ENCODE peak calls at places on chromosomes 1 and 21, in nine cellular contexts. D is mesendoderm; A is CD4-positive, alpha-beta memory T cell; G is foreskin keratinocyte; V is Peyer's patch; L is CD8-positive, alpha-beta memory T cell; R is H9; H is brain microvascular endothelial cell; J is uterus. F is an unnamed sample.

GRCh38 chr1:234708700-234709395 is 98.9 kb upstream of the IRF2BP2 start:
- DNase-seq in D (peak), A (no peak), G (peak), V (no peak), L (no peak), R (no peak), H (no peak), J (no peak), F (no peak)

GRCh38 chr1:186812560-186812959 is 16.2 kb upstream of the PLA2G4A start:
- DNase-seq in D (no peak), A (no peak), G (no peak), V (no peak), L (no peak), R (no peak), H (peak), J (no peak), F (no peak)

GRCh38 chr1:226832613-226833012 is 37.8 kb upstream of the PSEN2 start:
- DNase-seq in D (no peak), A (no peak), G (no peak), V (no peak), L (no peak), R (peak), H (no peak), J (no peak), F (no peak)

GRCh38 chr1:37471345-37472231 is 2.8 kb upstream of the ZC3H12A start:
- DNase-seq in D (peak), A (no peak), G (peak), V (no peak), L (no peak), R (peak), H (peak), J (peak), F (peak)

GRCh38 chr1:198056255-198056654 is 100.5 kb upstream of the NEK7 start:
- DNase-seq in D (peak), A (peak), G (no peak), V (no peak), L (no peak), R (peak), H (no peak), J (no peak), F (no peak)

GRCh38 chr21:41536076-41536826 is 28.3 kb upstream of the TMPRSS2 start:
- DNase-seq in D (no peak), A (no peak), G (no peak), V (no peak), L (no peak), R (no peak), H (no peak), J (no peak), F (no peak)

GRCh38 chr1:64536217-64536835 is 66.4 kb downstream of the CACHD1 start:
- DNase-seq in D (no peak), A (no peak), G (no peak), V (no peak), L (no peak), R (no peak), H (no peak), J (no peak), F (no peak)

GRCh38 chr1:113732802-113733201 is 26.5 kb downstream of the PHTF1 start:
- DNase-seq in D (no peak), A (no peak), G (no peak), V (no peak), L (no peak), R (no peak), H (no peak), J (no peak), F (no peak)

GRCh38 chr1:231776006-231776707 is 149.6 kb downstream of the DISC1 start:
- DNase-seq in D (peak), A (no peak), G (no peak), V (no peak), L (no peak), R (no peak), H (peak), J (no peak), F (no peak)

GRCh38 chr21:39006653-39007417 is 176.4 kb downstream of the PSMG1 start:
- DNase-seq in D (no peak), A (no peak), G (no peak), V (no peak), L (no peak), R (no peak), H (no peak), J (peak), F (peak)

GRCh38 chr1:1298861-1299685 is 8.7 kb downstream of the ACAP3 start:
- DNase-seq in D (peak), A (no peak), G (no peak), V (no peak), L (no peak), R (peak), H (no peak), J (no peak), F (no peak)

GRCh38 chr1:182845894-182846293 is 6.7 kb downstream of the DHX9 start:
- DNase-seq in D (peak), A (no peak), G (no peak), V (no peak), L (no peak), R (no peak), H (no peak), J (no peak), F (no peak)

DNA sequence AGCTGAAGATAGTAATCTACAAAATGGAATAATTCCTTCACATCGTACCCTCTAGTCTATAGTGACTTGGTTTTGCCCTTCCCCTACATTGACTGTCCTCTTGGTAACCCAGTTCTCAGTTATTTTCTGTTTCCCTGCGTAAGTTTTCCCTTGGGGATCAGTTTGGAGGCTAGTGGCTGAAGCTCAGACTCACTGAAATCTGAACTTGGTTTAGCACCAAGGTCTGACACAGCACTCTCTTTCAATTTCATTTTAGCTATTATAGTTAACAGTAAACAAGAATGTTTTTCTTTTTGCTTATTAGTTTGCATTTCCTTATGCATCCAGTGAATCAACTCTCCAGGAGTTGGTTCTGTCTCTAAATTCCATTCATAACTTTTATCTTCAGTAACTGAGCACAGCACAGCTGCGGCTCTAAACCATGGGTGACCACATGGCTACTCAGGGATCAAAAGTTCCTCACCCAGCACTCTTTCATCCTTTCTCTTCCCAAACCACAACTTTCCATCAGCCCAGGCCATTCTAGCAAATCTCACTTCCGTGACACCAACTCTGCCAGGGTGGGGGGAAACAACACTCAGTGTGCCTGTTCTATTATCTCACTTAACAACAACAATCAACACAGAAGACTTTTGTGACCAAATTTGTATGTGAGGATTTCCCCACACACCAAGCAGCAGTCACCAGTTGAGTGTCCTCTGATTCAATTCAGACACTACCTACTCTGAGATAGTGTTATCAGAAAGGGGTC is 17.6 kb upstream of the IFI6 start:
- DNase-seq in D (no peak), A (no peak), G (no peak), V (no peak), L (no peak), R (no peak), H (peak), J (no peak), F (no peak)
- H3K27ac ChIP-seq in D (no peak), A (no peak), G (no peak), V (no peak), L (no peak), R (no peak), H (no peak), J (peak), F (no peak)

DNA sequence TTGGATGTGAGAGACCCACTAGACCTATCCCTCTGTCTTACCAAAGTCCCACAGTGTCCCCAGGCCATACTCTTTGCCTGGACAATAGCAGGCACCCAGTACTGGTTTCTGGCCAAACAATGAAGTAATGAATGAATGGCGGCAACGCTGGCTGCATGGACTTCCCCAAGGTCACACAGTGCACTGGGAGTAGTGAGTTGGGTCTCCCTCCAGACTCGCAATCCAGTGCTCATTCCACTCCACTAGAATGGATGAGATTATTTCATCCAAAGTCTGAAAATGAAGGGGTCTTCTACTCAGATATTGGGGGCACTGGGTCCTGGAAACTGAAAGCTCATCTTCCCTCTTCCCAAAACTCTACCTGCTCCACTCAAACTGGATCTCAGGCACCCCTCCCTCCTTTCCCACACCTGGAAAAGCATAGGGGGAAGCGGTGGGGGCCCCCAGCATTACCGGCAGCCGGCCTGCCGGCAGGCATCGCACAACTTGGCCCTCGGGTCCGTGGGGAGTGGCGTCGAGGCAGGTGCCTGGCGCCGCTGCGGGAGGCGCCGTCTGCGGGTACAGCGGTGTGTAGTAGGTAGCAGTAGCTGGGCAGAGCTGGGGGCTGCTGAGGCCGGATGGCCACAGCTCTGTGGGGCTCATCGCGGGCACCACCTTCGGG is 814 bp downstream of the E2F2 start:
- DNase-seq in D (no peak), A (no peak), G (no peak), V (no peak), L (no peak), R (no peak), H (no peak), J (no peak), F (no peak)
- H3K27ac ChIP-seq in D (no peak), A (peak), G (no peak), V (peak), L (no peak), R (no peak), H (no peak), J (no peak), F (no peak)

GRCh38 chr1:109977225-109977624 is 7.3 kb upstream of the AHCYL1 start:
- DNase-seq in D (no peak), A (no peak), G (no peak), V (no peak), L (no peak), R (no peak), H (no peak), J (no peak), F (peak)
- H3K27ac ChIP-seq in D (no peak), A (no peak), G (no peak), V (no peak), L (no peak), R (no peak), H (no peak), J (no peak), F (peak)

GRCh38 chr1:43171876-43172531 is at the start of the genes CFAP57 and EBNA1BP2:
- DNase-seq in D (peak), A (peak), G (peak), V (peak), L (peak), R (peak), H (peak), J (peak), F (peak)

GRCh38 chr1:43174873-43175272 is 2.7 kb downstream of the CFAP57 start:
- DNase-seq in D (no peak), A (no peak), G (no peak), V (no peak), L (no peak), R (no peak), H (no peak), J (no peak), F (no peak)

GRCh38 chr1:43177691-43178090 is 5.6 kb downstream of the CFAP57 start:
- DNase-seq in D (no peak), A (no peak), G (no peak), V (no peak), L (no peak), R (no peak), H (no peak), J (no peak), F (no peak)

GRCh38 chr1:43171312-43171875 is 696 bp downstream of the EBNA1BP2 start:
- DNase-seq in D (peak), A (no peak), G (no peak), V (no peak), L (no peak), R (no peak), H (no peak), J (no peak), F (no peak)

DNA sequence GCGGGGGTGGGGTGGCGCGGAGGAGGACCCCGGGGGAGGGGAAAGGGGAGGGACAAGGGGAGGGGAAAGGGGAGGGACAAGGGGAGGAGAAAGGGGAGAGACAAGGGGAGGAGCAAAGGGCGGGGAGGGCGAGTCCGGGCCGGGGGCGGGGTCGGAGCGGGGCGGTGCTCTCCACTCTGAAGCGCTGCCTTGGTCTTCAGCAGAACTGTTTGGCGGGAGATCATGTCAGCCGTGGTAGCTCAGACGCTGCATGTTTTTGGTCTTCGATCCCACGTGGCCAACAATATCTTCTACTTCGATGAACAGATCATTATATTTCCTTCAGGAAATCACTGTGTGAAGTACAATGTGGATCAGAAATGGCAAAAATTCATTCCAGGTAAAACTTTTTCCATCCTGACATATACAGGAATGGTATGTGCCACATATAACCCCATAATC is 422 bp downstream of the CFAP57 start:
- DNase-seq in D (peak), A (no peak), G (no peak), V (peak), L (peak), R (peak), H (peak), J (peak), F (peak)
- H3K27ac ChIP-seq in D (no peak), A (peak), G (no peak), V (peak), L (peak), R (no peak), H (peak), J (no peak), F (no peak)

GRCh38 chr1:89687254-89687653 is 54.3 kb downstream of the LRRC8C start:
- DNase-seq in D (no peak), A (no peak), G (peak), V (no peak), L (no peak), R (no peak), H (peak), J (no peak), F (no peak)
- H3K27ac ChIP-seq in D (no peak), A (no peak), G (no peak), V (no peak), L (no peak), R (no peak), H (no peak), J (no peak), F (no peak)

DNA sequence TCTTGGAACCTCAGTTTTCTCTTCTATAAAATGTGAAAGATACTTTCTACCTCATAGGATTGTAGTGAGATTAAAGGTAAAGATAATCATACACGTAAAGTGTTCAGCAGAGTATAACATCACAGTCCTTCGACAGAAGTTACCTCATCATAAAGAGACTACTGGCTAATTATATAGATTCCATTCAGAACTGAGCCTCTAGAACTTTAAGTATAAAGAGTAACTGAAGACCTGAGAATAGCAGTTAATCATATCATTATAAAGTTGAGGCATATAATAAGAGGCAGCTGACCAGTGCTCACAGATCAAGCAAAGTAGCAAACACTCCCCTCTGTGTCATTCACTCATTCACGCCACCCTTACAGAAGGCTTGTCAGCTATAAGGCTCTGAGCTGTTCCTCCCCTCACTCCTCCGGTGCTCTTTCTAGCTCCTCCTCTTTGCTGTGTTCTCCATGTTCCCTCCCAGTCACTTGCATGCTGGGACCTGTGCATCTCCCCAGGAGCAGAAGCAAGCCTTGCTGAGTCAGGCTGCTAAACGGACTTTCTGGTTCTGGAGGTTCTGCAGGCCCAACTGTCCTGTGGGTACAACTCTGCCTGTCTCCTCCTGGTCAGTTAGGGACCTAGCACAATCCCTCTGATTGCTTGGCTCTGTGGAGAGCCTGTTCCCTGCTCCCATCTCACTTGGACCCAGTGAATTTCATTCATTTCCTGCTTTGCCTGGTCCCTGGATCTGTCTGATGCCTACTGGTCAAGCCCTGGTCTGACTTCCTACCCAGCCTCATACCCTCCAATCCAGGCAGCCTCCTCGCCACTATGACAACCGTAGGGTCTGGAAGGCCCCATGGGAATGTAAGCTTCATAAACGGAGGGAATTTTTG is 28.3 kb upstream of the LY9 start:
- DNase-seq in D (peak), A (peak), G (peak), V (no peak), L (no peak), R (no peak), H (no peak), J (no peak), F (no peak)
- H3K27ac ChIP-seq in D (no peak), A (peak), G (peak), V (peak), L (peak), R (no peak), H (no peak), J (no peak), F (no peak)